ENCODE peak calls at places on chromosomes 6 and 20, in five cellular contexts. N, J, I, R and S are unnamed samples.

GRCh38 chr6:28634758-28635546 is 109.3 kb downstream of the GPX5 start:
- DNase-seq in N (peak; percentile 70), J (no peak), I (peak; percentile 63), R (no peak), S (no peak)

GRCh38 chr6:148530394-148530923 is 187.8 kb downstream of the SASH1 start:
- DNase-seq in N (no peak), J (no peak), I (peak; percentile 10), R (no peak), S (no peak)

GRCh38 chr6:144150673-144151009 is 324 bp downstream of the STX11 start:
- DNase-seq in N (no peak), J (peak; percentile 41), I (peak; percentile 20), R (peak; percentile 37), S (no peak)

GRCh38 chr6:25366785-25367657 is 87.8 kb downstream of the CARMIL1 start:
- DNase-seq in N (no peak), J (no peak), I (no peak), R (no peak), S (no peak)

GRCh38 chr6:127513425-127513824 is 5.7 kb downstream of the MTCL3 start:
- DNase-seq in N (no peak), J (no peak), I (no peak), R (no peak), S (no peak)

GRCh38 chr6:139977887-139978332 is 603.5 kb upstream of the CITED2 start:
- DNase-seq in N (no peak), J (no peak), I (no peak), R (no peak), S (no peak)

GRCh38 chr6:25311251-25311910 is 32.2 kb downstream of the CARMIL1 start:
- DNase-seq in N (no peak), J (peak; percentile 60), I (peak; percentile 10), R (no peak), S (no peak)

GRCh38 chr6:169851641-169852503 is 100.5 kb downstream of the ERMARD start:
- DNase-seq in N (no peak), J (no peak), I (no peak), R (no peak), S (no peak)

GRCh38 chr6:158039178-158039557 is 57.5 kb downstream of the SYNJ2 start:
- DNase-seq in N (no peak), J (no peak), I (no peak), R (no peak), S (no peak)

GRCh38 chr6:56927538-56928453 is 27.1 kb upstream of the BEND6 start:
- DNase-seq in N (no peak), J (no peak), I (no peak), R (no peak), S (no peak)

GRCh38 chr6:20542927-20543602 is 8.8 kb downstream of the CDKAL1 start:
- DNase-seq in N (no peak), J (no peak), I (no peak), R (no peak), S (no peak)

GRCh38 chr6:37426945-37427510 is 6.0 kb upstream of the CMTR1 start:
- DNase-seq in N (no peak), J (no peak), I (no peak), R (no peak), S (no peak)

GRCh38 chr6:36375644-36376155 is 11.8 kb downstream of the ETV7 start:
- DNase-seq in N (no peak), J (no peak), I (no peak), R (no peak), S (no peak)

GRCh38 chr6:46484081-46484820 is 7.0 kb downstream of the RCAN2 start:
- DNase-seq in N (no peak), J (no peak), I (no peak), R (no peak), S (no peak)

GRCh38 chr6:21240709-21241108 is 352.8 kb upstream of the SOX4 start:
- DNase-seq in N (no peak), J (no peak), I (no peak), R (no peak), S (no peak)

GRCh38 chr6:17472653-17473183 is 79.3 kb downstream of the CAP2 start:
- DNase-seq in N (no peak), J (no peak), I (no peak), R (no peak), S (no peak)

GRCh38 chr6:12483712-12484111 is 193.6 kb downstream of the EDN1 start:
- DNase-seq in N (no peak), J (peak; percentile 77), I (peak; percentile 30), R (no peak), S (no peak)

GRCh38 chr6:57180596-57180995 is 8.5 kb downstream of the BAG2 start:
- DNase-seq in N (no peak), J (no peak), I (no peak), R (no peak), S (no peak)

GRCh38 chr6:122838060-122838780 is 49.2 kb downstream of the SMPDL3A start:
- DNase-seq in N (no peak), J (no peak), I (peak; percentile 10), R (no peak), S (no peak)

GRCh38 chr6:123777554-123777953 is 26.1 kb upstream of the NKAIN2 start:
- DNase-seq in N (no peak), J (no peak), I (no peak), R (no peak), S (no peak)

GRCh38 chr6:133890941-133891813 is 2.3 kb downstream of the TCF21 start:
- DNase-seq in N (no peak), J (no peak), I (peak; percentile 60), R (no peak), S (no peak)
- H3K27ac ChIP-seq in N (no peak overlapping the region), J (peak overlapping the region; percentile 38), I (peak overlapping the region; percentile 94), R (no peak overlapping the region), S (no peak overlapping the region)

GRCh38 chr6:134079406-134079921 is 27.0 kb upstream of the SLC2A12 start:
- DNase-seq in N (no peak), J (no peak), I (no peak), R (no peak), S (no peak)
- H3K27ac ChIP-seq in N (no peak overlapping the region), J (no peak overlapping the region), I (no peak overlapping the region), R (no peak overlapping the region), S (no peak overlapping the region)

GRCh38 chr6:31877651-31878161 is 1.1 kb downstream of the SLC44A4 start:
- DNase-seq in N (no peak), J (no peak), I (no peak), R (no peak), S (no peak)
- H3K27ac ChIP-seq in N (no peak overlapping the region), J (no peak overlapping the region), I (no peak overlapping the region), R (no peak overlapping the region), S (no peak overlapping the region)

DNA sequence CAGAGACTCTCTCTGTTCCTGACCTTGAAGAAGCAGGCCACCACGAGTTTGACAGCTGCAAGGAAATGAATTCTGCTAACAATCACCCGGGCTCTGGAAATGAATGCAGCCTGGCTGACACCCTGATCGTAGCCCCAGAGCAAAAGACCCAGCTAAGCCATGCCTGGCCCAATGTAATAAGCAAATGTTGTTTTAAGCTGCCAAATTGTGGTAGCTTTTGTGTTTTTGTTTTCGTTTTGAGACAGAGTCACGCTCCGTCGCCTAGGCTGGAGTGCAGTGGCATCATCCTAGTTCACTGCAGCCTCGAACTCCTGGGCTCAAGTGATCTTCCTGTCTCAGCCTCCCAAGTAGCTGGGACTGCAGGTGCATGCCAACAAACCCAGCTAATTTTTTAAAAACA is 3.3 kb upstream of the OXT start:
- DNase-seq in N (no peak), J (no peak), I (no peak), R (no peak), S (no peak)
- H3K27ac ChIP-seq in N (no peak overlapping the region), J (no peak overlapping the region), I (no peak overlapping the region), R (no peak overlapping the region), S (no peak overlapping the region)

DNA sequence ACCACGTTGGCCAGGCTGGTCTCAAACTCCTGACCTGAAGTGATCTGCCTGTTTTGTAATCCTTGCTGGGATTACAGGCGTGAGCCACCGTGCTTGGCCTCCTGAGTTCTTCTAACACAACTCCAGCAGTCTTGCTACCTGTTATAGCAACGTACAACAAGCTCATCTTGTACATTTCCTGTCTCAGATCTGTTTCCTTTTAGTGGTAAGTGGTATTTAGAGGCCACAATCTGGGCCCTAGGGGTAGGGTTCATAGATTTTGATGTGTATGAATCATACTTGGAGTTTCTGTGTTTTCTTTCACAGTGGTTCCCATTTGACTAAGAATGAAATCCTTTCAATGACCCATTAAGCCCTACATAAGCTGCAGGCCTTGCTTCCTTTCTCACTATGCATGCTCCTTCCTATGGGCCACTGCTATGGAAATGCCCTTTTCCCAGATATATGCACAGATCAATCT is 27.1 kb upstream of the SYNCRIP start:
- DNase-seq in N (no peak), J (no peak), I (no peak), R (peak; percentile 16), S (no peak)
- H3K27ac ChIP-seq in N (no peak overlapping the region), J (peak overlapping the region; percentile 43), I (no peak overlapping the region), R (peak overlapping the region; percentile 69), S (no peak overlapping the region)

GRCh38 chr6:130020106-130020851 is 1.9 kb downstream of the L3MBTL3 start:
- DNase-seq in N (no peak), J (no peak), I (peak; percentile 10), R (peak; percentile 21), S (peak; percentile 1)
- H3K27ac ChIP-seq in N (peak overlapping the region; percentile 57), J (peak overlapping the region; percentile 93), I (peak overlapping the region; percentile 61), R (peak overlapping the region; percentile 71), S (peak overlapping the region; percentile 38)

GRCh38 chr6:126034671-126035070 is 48.3 kb downstream of the TRMT11 start:
- DNase-seq in N (no peak), J (no peak), I (no peak), R (no peak), S (no peak)
- H3K27ac ChIP-seq in N (no peak overlapping the region), J (no peak overlapping the region), I (peak overlapping the region; percentile 52), R (no peak overlapping the region), S (no peak overlapping the region)

GRCh38 chr6:134238006-134238405 is 79.9 kb downstream of the SGK1 start:
- DNase-seq in N (no peak), J (no peak), I (no peak), R (no peak), S (no peak)

GRCh38 chr6:134240664-134241431 is 77.1 kb downstream of the SGK1 start:
- DNase-seq in N (no peak), J (no peak), I (no peak), R (peak; percentile 78), S (peak; percentile 39)

GRCh38 chr6:134238960-134239795 is 78.7 kb downstream of the SGK1 start:
- DNase-seq in N (no peak), J (no peak), I (no peak), R (no peak), S (no peak)

GRCh38 chr6:134233180-134233579 is 84.7 kb downstream of the SGK1 start:
- DNase-seq in N (no peak), J (no peak), I (no peak), R (no peak), S (no peak)

GRCh38 chr6:134235937-134236751 is 81.8 kb downstream of the SGK1 start:
- DNase-seq in N (no peak), J (no peak), I (no peak), R (no peak), S (no peak)
- H3K27ac ChIP-seq in N (no peak overlapping the region), J (no peak overlapping the region), I (no peak overlapping the region), R (no peak overlapping the region), S (no peak overlapping the region)